ENCODE peak calls at places on chromosomes 5 and 9, in nine cellular contexts. I is GM23338, V is PC-3, Z is HCT116, N is MM.1S, P is OCI-LY7, X is hepatocyte, B is SK-N-SH, Q is neural progenitor cell. R is an unnamed sample.

GRCh38 chr9:84238652-84239051 is 101.9 kb downstream of the SLC28A3 start:
- DNase-seq in I (no peak), V (peak; percentile 26), Z (peak; percentile 42), N (no peak), P (peak; percentile 20), X (no peak), B (no peak), Q (no peak), R (no peak)

GRCh38 chr5:134561871-134562296 is 36.4 kb downstream of the JADE2 start:
- DNase-seq in I (peak; percentile 57), V (peak; percentile 33), Z (peak; percentile 7), N (no peak), P (peak; percentile 47), X (no peak), B (peak; percentile 49), Q (peak; percentile 69), R (peak; percentile 50)

GRCh38 chr9:118609355-118610044 is 759.7 kb downstream of the BRINP1 start:
- DNase-seq in I (no peak), V (no peak), Z (no peak), N (no peak), P (no peak), X (no peak), B (no peak), Q (no peak), R (peak; percentile 92)

GRCh38 chr5:88094403-88094802 is 174.2 kb downstream of the TMEM161B start:
- DNase-seq in I (no peak), V (no peak), Z (no peak), N (no peak), P (no peak), X (no peak), B (no peak), Q (no peak), R (no peak)

GRCh38 chr5:173500213-173500560 is 116.3 kb downstream of the BOD1 start:
- DNase-seq in I (no peak), V (no peak), Z (no peak), N (no peak), P (no peak), X (no peak), B (no peak), Q (no peak), R (no peak)

GRCh38 chr5:140549237-140550144 is 2.0 kb downstream of the EIF4EBP3 start:
- DNase-seq in I (no peak), V (no peak), Z (no peak), N (no peak), P (no peak), X (peak; percentile 53), B (peak; percentile 71), Q (no peak), R (peak; percentile 54)

GRCh38 chr5:107248065-107248695 is 422.6 kb downstream of the EFNA5 start:
- DNase-seq in I (peak; percentile 81), V (peak; percentile 69), Z (peak; percentile 53), N (peak; percentile 38), P (peak; percentile 62), X (peak; percentile 59), B (peak; percentile 40), Q (peak; percentile 69), R (peak; percentile 25)

GRCh38 chr5:81408496-81408895 is 14.6 kb upstream of the ACOT12 start:
- DNase-seq in I (peak; percentile 5), V (no peak), Z (no peak), N (no peak), P (no peak), X (no peak), B (no peak), Q (no peak), R (peak; percentile 28)

GRCh38 chr5:88846434-88846833 is 36.5 kb downstream of the MEF2C start:
- DNase-seq in I (no peak), V (no peak), Z (no peak), N (no peak), P (no peak), X (no peak), B (no peak), Q (no peak), R (no peak)

GRCh38 chr9:5557606-5558587 is 47.6 kb downstream of the PDCD1LG2 start:
- DNase-seq in I (no peak), V (no peak), Z (no peak), N (peak; percentile 57), P (no peak), X (no peak), B (no peak), Q (peak; percentile 9), R (no peak)

GRCh38 chr9:136599811-136600660 is 54.2 kb upstream of the NOTCH1 start:
- DNase-seq in I (no peak), V (no peak), Z (no peak), N (no peak), P (no peak), X (no peak), B (no peak), Q (no peak), R (no peak)

GRCh38 chr9:127140842-127141675 is 18.6 kb upstream of the ANGPTL2 start:
- DNase-seq in I (no peak), V (no peak), Z (no peak), N (no peak), P (no peak), X (no peak), B (no peak), Q (no peak), R (no peak)

GRCh38 chr5:129767927-129768380 is 20.1 kb downstream of the MINAR2 start:
- DNase-seq in I (peak; percentile 94), V (peak; percentile 87), Z (peak; percentile 92), N (peak; percentile 86), P (peak; percentile 83), X (peak; percentile 94), B (peak; percentile 58), Q (peak; percentile 91), R (peak; percentile 91)

GRCh38 chr9:10371824-10372223 is 241.0 kb downstream of the PTPRD start:
- DNase-seq in I (peak; percentile 39), V (no peak), Z (no peak), N (no peak), P (no peak), X (no peak), B (no peak), Q (peak; percentile 31), R (no peak)

GRCh38 chr9:10366171-10366779 is 246.5 kb downstream of the PTPRD start:
- DNase-seq in I (peak; percentile 67), V (peak; percentile 66), Z (peak; percentile 2), N (peak; percentile 46), P (peak; percentile 28), X (peak; percentile 61), B (peak; percentile 12), Q (peak; percentile 48), R (peak; percentile 31)
- TF ChIP-seq EZH2phosphoT487 in I (no peak), V (no peak), Z (no peak), N (no peak), P (no peak), X (no peak), B (no peak), Q (no peak), R (no peak)

DNA sequence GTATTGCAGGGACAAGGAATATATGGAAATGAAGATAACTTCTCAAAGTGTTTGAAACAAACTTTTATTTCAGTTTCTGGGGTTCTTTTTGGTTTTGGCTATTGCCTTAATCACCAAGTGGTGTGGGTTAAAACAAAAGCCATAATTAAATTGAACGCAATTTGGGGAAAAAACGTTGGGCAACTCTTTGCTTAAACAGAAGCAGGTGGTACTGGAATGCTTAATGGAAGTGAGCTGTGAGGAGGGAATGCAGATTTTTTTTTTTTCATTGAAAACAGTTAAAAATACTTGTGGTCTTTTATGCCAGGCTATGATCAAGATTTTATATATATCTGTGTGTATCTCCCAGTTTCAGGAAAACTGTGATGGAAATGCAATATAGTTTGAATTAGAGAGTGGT is 195.7 kb upstream of the TUT7 start:
- DNase-seq in I (no peak), V (no peak), Z (no peak), N (no peak), P (no peak), X (no peak), B (no peak), Q (no peak), R (peak; percentile 76)
- TF ChIP-seq EZH2phosphoT487 in I (no peak), V (no peak), Z (no peak), N (no peak), P (no peak), X (no peak), B (no peak), Q (no peak), R (peak; percentile 55)

GRCh38 chr9:38620483-38621433 is at the start of gene ANKRD18A:
- DNase-seq in I (peak; percentile 98), V (peak; percentile 92), Z (peak; percentile 83), N (peak; percentile 93), P (no peak), X (peak; percentile 92), B (peak; percentile 91), Q (peak; percentile 97), R (peak; percentile 80)

GRCh38 chr9:38622083-38622674 is 1.8 kb upstream of the ANKRD18A start:
- DNase-seq in I (peak; percentile 65), V (peak; percentile 59), Z (no peak), N (no peak), P (no peak), X (peak; percentile 30), B (peak; percentile 64), Q (peak; percentile 57), R (peak; percentile 12)

GRCh38 chr9:38622961-38623360 is 2.6 kb upstream of the ANKRD18A start:
- DNase-seq in I (no peak), V (no peak), Z (no peak), N (no peak), P (no peak), X (no peak), B (no peak), Q (no peak), R (no peak)

GRCh38 chr9:38619556-38620447 is 594 bp downstream of the ANKRD18A start:
- DNase-seq in I (peak; percentile 42), V (peak; percentile 14), Z (no peak), N (peak; percentile 19), P (no peak), X (peak; percentile 14), B (peak; percentile 51), Q (peak; percentile 52), R (peak; percentile 1)

GRCh38 chr9:38621434-38622082 is 1.2 kb upstream of the ANKRD18A start:
- DNase-seq in I (peak; percentile 65), V (peak; percentile 31), Z (no peak), N (peak; percentile 62), P (no peak), X (peak; percentile 50), B (peak; percentile 67), Q (peak; percentile 62), R (no peak)
- TF ChIP-seq EZH2phosphoT487 in I (no peak), V (no peak), Z (no peak), N (no peak), P (no peak), X (no peak), B (no peak), Q (no peak), R (no peak)

GRCh38 chr5:66247176-66247960 is 103.3 kb downstream of the SREK1 start:
- DNase-seq in I (no peak), V (peak; percentile 69), Z (peak; percentile 13), N (no peak), P (no peak), X (peak; percentile 16), B (no peak), Q (no peak), R (peak; percentile 95)

GRCh38 chr5:66242050-66242449 is 98.0 kb downstream of the SREK1 start:
- DNase-seq in I (no peak), V (peak; percentile 40), Z (no peak), N (no peak), P (no peak), X (no peak), B (no peak), Q (no peak), R (peak; percentile 22)

GRCh38 chr5:66249920-66250319 is 105.8 kb downstream of the SREK1 start:
- DNase-seq in I (no peak), V (no peak), Z (no peak), N (no peak), P (no peak), X (no peak), B (no peak), Q (no peak), R (no peak)

GRCh38 chr5:66248874-66249273 is 104.8 kb downstream of the SREK1 start:
- DNase-seq in I (no peak), V (no peak), Z (no peak), N (no peak), P (no peak), X (no peak), B (no peak), Q (no peak), R (no peak)

GRCh38 chr5:66246621-66247020 is 102.5 kb downstream of the SREK1 start:
- DNase-seq in I (no peak), V (peak; percentile 45), Z (no peak), N (no peak), P (no peak), X (no peak), B (no peak), Q (no peak), R (peak; percentile 80)
- TF ChIP-seq EZH2phosphoT487 in I (no peak), V (no peak), Z (no peak), N (no peak), P (no peak), X (no peak), B (no peak), Q (no peak), R (no peak)